ENCODE peak calls at places on chromosomes 1 and 21, in six cellular contexts. G is HepG2, U is K562, N is GM12891, I is GM12878, B is H1. T is an unnamed sample.

GRCh38 chr1:150365945-150366344 is 2.0 kb downstream of the RPRD2 start:
- DNase-seq in G (no peak), U (no peak), N (no peak), I (no peak), B (no peak), T (no peak)

GRCh38 chr1:51189421-51190073 is 46.5 kb upstream of the RNF11 start:
- DNase-seq in G (peak; percentile 51), U (peak; percentile 75), N (peak; percentile 36), I (no peak), B (no peak), T (peak; percentile 30)

GRCh38 chr1:11730429-11730861 is 5.5 kb upstream of the AGTRAP start:
- DNase-seq in G (no peak), U (no peak), N (no peak), I (no peak), B (no peak), T (no peak)

GRCh38 chr21:38990424-38990794 is 184.7 kb downstream of the ETS2 start:
- DNase-seq in G (peak; percentile 61), U (no peak), N (no peak), I (no peak), B (no peak), T (no peak)

GRCh38 chr1:205945056-205945455 is 1.8 kb upstream of the SLC26A9 start:
- DNase-seq in G (peak; percentile 54), U (peak; percentile 41), N (no peak), I (no peak), B (no peak), T (no peak)

GRCh38 chr1:2516124-2516523 is 10.3 kb downstream of the PANK4 start:
- DNase-seq in G (no peak), U (no peak), N (no peak), I (no peak), B (no peak), T (no peak)

GRCh38 chr1:43996733-43997115 is 5.3 kb downstream of the CCDC24 start:
- DNase-seq in G (no peak), U (no peak), N (no peak), I (no peak), B (no peak), T (no peak)

GRCh38 chr1:42756956-42757891 is 9.6 kb downstream of the P3H1 start:
- DNase-seq in G (peak; percentile 70), U (peak; percentile 80), N (no peak), I (no peak), B (no peak), T (no peak)

GRCh38 chr1:184583837-184584236 is 170.8 kb downstream of the EDEM3 start:
- DNase-seq in G (no peak), U (no peak), N (no peak), I (no peak), B (no peak), T (no peak)

GRCh38 chr1:197773856-197774255 is 1.4 kb downstream of the DENND1B start:
- DNase-seq in G (no peak), U (no peak), N (no peak), I (no peak), B (no peak), T (no peak)

GRCh38 chr1:207867136-207868081 is 43.5 kb downstream of the CD34 start:
- DNase-seq in G (no peak), U (no peak), N (no peak), I (no peak), B (no peak), T (no peak)

GRCh38 chr1:207866471-207867135 is 44.3 kb downstream of the CD34 start:
- DNase-seq in G (no peak), U (no peak), N (no peak), I (no peak), B (no peak), T (no peak)

GRCh38 chr1:207868769-207869721 is 41.9 kb downstream of the CD34 start:
- DNase-seq in G (peak; percentile 41), U (peak; percentile 84), N (peak; percentile 79), I (no peak), B (peak; percentile 29), T (peak; percentile 78)

GRCh38 chr1:207869859-207870258 is 41.1 kb downstream of the CD34 start:
- DNase-seq in G (no peak), U (no peak), N (no peak), I (no peak), B (no peak), T (no peak)

GRCh38 chr1:207868252-207868768 is 42.6 kb downstream of the CD34 start:
- DNase-seq in G (no peak), U (no peak), N (no peak), I (no peak), B (no peak), T (no peak)
- TF ChIP-seq POLR2A in G (no peak), U (no peak), N (no peak), I (no peak), B (no peak), T (no peak)

DNA sequence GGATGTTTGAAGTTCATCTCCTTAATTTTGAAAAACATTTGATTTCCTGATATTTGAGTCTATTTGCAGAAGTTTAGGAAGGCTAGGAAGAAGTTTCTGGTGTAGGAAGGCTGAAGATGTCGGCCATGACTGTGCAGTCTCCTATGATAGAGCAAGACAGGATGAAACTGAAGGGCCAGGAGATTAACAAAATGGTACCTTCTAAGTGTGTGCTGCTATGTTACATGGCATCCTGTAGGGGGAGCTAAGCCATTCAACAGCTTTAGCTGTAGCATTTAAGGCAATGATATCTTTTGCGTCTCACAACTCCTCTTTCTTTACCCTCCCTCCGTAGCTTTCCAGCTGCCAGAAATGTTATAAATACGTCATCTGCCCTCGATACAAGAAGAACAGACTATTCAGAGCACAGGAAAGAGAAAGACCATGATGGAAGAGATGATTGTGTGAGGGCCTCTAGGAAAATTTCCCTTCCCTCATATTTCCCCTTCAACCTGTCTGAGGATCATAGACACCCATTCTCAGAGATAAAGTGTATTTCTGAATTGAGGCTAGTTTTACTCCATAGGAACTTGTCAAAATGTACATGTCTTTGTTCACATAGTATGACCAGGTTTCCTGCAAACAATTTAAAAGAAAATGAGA is 61.1 kb downstream of the XCL1 start:
- DNase-seq in G (peak; percentile 41), U (peak; percentile 51), N (no peak), I (no peak), B (no peak), T (no peak)
- TF ChIP-seq TAF1 in G (no peak), U (no peak), N (no peak), I (no peak), B (no peak), T (no peak)

GRCh38 chr1:232923739-232924386 is 26.5 kb upstream of the NTPCR start:
- DNase-seq in G (no peak), U (no peak), N (no peak), I (peak; percentile 39), B (no peak), T (no peak)

GRCh38 chr1:232917053-232917452 is 33.4 kb upstream of the NTPCR start:
- DNase-seq in G (no peak), U (no peak), N (no peak), I (no peak), B (no peak), T (no peak)

GRCh38 chr1:232922475-232922874 is 27.9 kb upstream of the NTPCR start:
- DNase-seq in G (no peak), U (no peak), N (no peak), I (no peak), B (no peak), T (no peak)

GRCh38 chr1:232925421-232926202 is 24.8 kb upstream of the NTPCR start:
- DNase-seq in G (no peak), U (no peak), N (no peak), I (no peak), B (no peak), T (no peak)

DNA sequence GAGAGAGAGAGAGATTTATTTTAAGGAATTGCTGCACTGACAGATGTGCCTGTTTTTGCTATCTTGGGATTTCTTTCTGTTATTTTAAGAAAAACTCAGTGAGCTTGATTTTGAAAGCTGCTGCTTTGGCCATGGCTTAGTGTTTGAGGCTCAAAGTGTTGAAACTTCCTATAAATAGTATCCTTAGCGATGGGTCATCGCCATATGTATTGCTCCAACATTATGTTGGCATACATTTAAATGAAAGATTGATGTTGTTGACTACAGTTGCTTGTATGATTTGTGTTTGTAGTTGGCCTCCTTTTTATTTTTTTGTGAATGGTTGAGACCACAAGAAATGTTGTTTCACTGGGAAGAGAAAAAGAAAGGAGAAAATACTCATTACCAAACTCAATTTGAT is 29.0 kb upstream of the NTPCR start:
- DNase-seq in G (no peak), U (no peak), N (no peak), I (no peak), B (no peak), T (no peak)
- TF ChIP-seq POLR2AphosphoS5 in G (no peak), U (no peak), N (no peak), I (no peak), B (no peak), T (no peak)

GRCh38 chr1:236524892-236525179 is 1.1 kb downstream of the LGALS8 start:
- DNase-seq in G (no peak), U (no peak), N (no peak), I (no peak), B (no peak), T (no peak)

GRCh38 chr1:236524142-236524891 is 535 bp downstream of the LGALS8 start:
- DNase-seq in G (peak; percentile 85), U (peak; percentile 82), N (peak; percentile 53), I (peak; percentile 75), B (no peak), T (peak; percentile 53)

GRCh38 chr1:236522937-236523703 is 662 bp upstream of the LGALS8 start:
- DNase-seq in G (peak; percentile 54), U (no peak), N (no peak), I (no peak), B (no peak), T (no peak)

GRCh38 chr1:236526079-236526478 is 2.3 kb downstream of the LGALS8 start:
- DNase-seq in G (no peak), U (no peak), N (no peak), I (no peak), B (no peak), T (no peak)

GRCh38 chr1:236523704-236524141 is at the start of gene LGALS8:
- DNase-seq in G (peak; percentile 43), U (peak; percentile 90), N (peak; percentile 78), I (no peak), B (no peak), T (peak; percentile 77)
- TF ChIP-seq POLR2A in G (peak; percentile 51), U (peak; percentile 80), N (no peak), I (no peak), B (no peak), T (no peak)

DNA sequence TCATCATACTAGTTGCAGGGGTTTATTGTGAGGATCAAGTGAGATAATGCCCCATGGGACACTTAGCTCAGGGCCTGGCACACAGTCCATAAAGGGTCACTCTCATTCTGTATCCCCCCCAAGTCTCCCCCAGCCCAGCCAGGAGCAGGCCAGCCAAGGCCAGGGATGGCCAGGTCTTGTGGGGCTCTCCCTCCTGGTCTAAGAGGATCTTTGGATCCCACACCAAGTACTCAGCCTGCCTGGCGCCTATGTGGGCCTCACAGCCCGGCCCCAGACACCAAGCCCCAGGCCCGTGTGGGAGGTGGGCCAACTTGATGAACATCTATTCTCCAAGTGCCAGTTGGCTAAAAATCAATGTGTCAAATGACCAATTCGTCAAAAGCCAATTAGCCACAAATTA is 117.8 kb downstream of the GLIS1 start:
- DNase-seq in G (no peak), U (no peak), N (no peak), I (no peak), B (no peak), T (no peak)
- TF ChIP-seq TAF1 in G (no peak), U (no peak), N (no peak), I (no peak), B (no peak), T (no peak)